ENCODE peak calls at places on chromosomes 3 and 15, in eight cellular contexts. L is left ventricle myocardium inferior; Z is brain microvascular endothelial cell; A is PC-9; S is CD8-positive, alpha-beta memory T cell; K is A673; U is heart left ventricle; I is PC-3. D is an unnamed sample. For H3K27me3, the result is how much of the 10 kb centered on the place peaks cover.

GRCh38 chr3:58691997-58692396 is 25.4 kb upstream of the FAM3D start:
- DNase-seq in L (no peak), Z (no peak), A (no peak), S (no peak), K (no peak), U (no peak), I (peak), D (no peak)

GRCh38 chr3:56251343-56251945 is 216.8 kb downstream of the ERC2 start:
- DNase-seq in L (no peak), Z (peak), A (peak), S (no peak), K (peak), U (peak), I (peak), D (no peak)

GRCh38 chr3:149813367-149814281 is 609 bp downstream of the RNF13 start:
- DNase-seq in L (no peak), Z (peak), A (peak), S (no peak), K (peak), U (no peak), I (peak), D (peak)

GRCh38 chr3:77513541-77513940 is 473.6 kb downstream of the ROBO2 start:
- DNase-seq in L (no peak), Z (no peak), A (no peak), S (no peak), K (no peak), U (no peak), I (no peak), D (no peak)

GRCh38 chr3:194009892-194010533 is 125.9 kb upstream of the HES1 start:
- DNase-seq in L (no peak), Z (no peak), A (no peak), S (no peak), K (no peak), U (no peak), I (no peak), D (no peak)

GRCh38 chr3:197298858-197299854 is 744 bp upstream of the DLG1 start:
- DNase-seq in L (peak), Z (no peak), A (peak), S (peak), K (no peak), U (peak), I (peak), D (peak)

GRCh38 chr3:100289339-100289738 is 28.5 kb downstream of the TBC1D23 start:
- DNase-seq in L (no peak), Z (peak), A (no peak), S (no peak), K (peak), U (no peak), I (no peak), D (no peak)

GRCh38 chr3:172746476-172746875 is 4.0 kb upstream of the ECT2 start:
- DNase-seq in L (no peak), Z (no peak), A (no peak), S (no peak), K (peak), U (no peak), I (peak), D (no peak)

GRCh38 chr15:31799711-31800321 is 230.5 kb upstream of the CHRNA7 start:
- DNase-seq in L (peak), Z (no peak), A (no peak), S (no peak), K (no peak), U (no peak), I (peak), D (no peak)

GRCh38 chr15:69972436-69972835 is 125.3 kb downstream of the TLE3 start:
- DNase-seq in L (no peak), Z (no peak), A (no peak), S (no peak), K (no peak), U (no peak), I (no peak), D (no peak)

GRCh38 chr3:84820906-84821305 is 137.9 kb upstream of the CADM2 start:
- DNase-seq in L (no peak), Z (no peak), A (no peak), S (no peak), K (no peak), U (no peak), I (peak), D (no peak)

GRCh38 chr3:34067442-34068130 is 269.2 kb downstream of the PDCD6IP start:
- DNase-seq in L (no peak), Z (no peak), A (no peak), S (no peak), K (no peak), U (no peak), I (no peak), D (no peak)

GRCh38 chr3:158097571-158098553 is 8.4 kb downstream of the SHOX2 start:
- DNase-seq in L (no peak), Z (peak), A (peak), S (peak), K (peak), U (no peak), I (peak), D (no peak)

DNA sequence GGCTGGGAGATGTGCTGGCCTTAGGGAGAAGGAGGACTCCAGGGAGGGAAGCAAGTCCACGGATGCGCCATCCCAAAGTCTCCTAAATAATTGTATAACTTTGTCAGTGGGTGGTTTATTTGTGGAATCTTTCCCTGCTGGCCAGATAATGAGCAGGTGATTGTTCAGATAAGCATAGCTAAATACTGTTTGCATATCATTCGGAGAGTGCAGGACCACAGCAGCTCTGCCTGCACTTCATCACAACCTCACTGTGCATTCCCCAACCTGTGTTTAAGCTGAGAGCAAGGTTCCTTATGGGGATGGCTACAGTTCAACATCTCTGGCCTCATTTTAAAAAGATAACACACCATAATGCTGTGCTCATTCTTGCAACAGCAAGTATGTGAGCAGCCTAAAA is 271.8 kb upstream of the RORA start:
- DNase-seq in L (no peak), Z (no peak), A (no peak), S (no peak), K (no peak), U (no peak), I (no peak), D (no peak)
- H3K27me3 ChIP-seq in L (half or more), Z (under half), A (under half), S (under half), K (under half), U (under half), I (under half), D (under half)

DNA sequence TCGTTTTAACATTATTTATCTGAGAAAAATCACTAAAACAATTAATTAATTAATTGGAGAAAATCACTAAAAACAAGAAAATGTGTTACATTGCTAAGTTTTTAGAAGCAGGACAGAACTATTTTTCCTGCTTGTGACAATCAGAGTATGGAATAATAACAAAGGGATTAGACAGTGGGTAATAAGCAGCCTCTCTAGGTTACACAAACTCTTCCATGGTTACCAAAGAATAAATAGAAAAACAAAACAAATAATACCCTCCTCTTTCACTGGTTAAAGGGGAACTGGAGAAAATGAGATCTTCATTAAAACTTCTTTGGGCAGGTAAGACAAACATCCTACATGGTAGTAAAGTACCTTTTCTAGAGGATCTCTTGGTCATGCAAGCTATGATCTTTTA is 2.4 kb upstream of the PLCH1 start:
- DNase-seq in L (no peak), Z (no peak), A (no peak), S (no peak), K (no peak), U (no peak), I (no peak), D (no peak)
- H3K27me3 ChIP-seq in L (under half), Z (under half), A (under half), S (under half), K (under half), U (under half), I (under half), D (under half)

GRCh38 chr3:14303336-14304100 is 98.9 kb upstream of the SLC6A6 start:
- DNase-seq in L (no peak), Z (no peak), A (no peak), S (no peak), K (no peak), U (no peak), I (no peak), D (no peak)

GRCh38 chr3:14306167-14306566 is 96.2 kb upstream of the SLC6A6 start:
- DNase-seq in L (no peak), Z (no peak), A (no peak), S (no peak), K (no peak), U (no peak), I (no peak), D (no peak)

GRCh38 chr3:14307953-14308352 is 94.5 kb upstream of the SLC6A6 start:
- DNase-seq in L (no peak), Z (no peak), A (no peak), S (no peak), K (no peak), U (no peak), I (no peak), D (no peak)

GRCh38 chr3:14304101-14305045 is 98.0 kb upstream of the SLC6A6 start:
- DNase-seq in L (no peak), Z (no peak), A (no peak), S (no peak), K (no peak), U (peak), I (no peak), D (no peak)

GRCh38 chr3:14305321-14305720 is 97.1 kb upstream of the SLC6A6 start:
- DNase-seq in L (no peak), Z (no peak), A (no peak), S (no peak), K (no peak), U (no peak), I (no peak), D (no peak)
- H3K27me3 ChIP-seq in L (half or more), Z (under half), A (under half), S (under half), K (under half), U (under half), I (half or more), D (under half)

GRCh38 chr15:66153549-66154415 is 99.8 kb downstream of the MEGF11 start:
- DNase-seq in L (no peak), Z (no peak), A (no peak), S (no peak), K (no peak), U (no peak), I (no peak), D (no peak)
- H3K27me3 ChIP-seq in L (half or more), Z (under half), A (under half), S (under half), K (half or more), U (under half), I (half or more), D (under half)

GRCh38 chr3:81829946-81830345 is 68.5 kb upstream of the GBE1 start:
- DNase-seq in L (no peak), Z (no peak), A (no peak), S (no peak), K (no peak), U (no peak), I (no peak), D (no peak)
- H3K27me3 ChIP-seq in L (under half), Z (under half), A (under half), S (under half), K (under half), U (under half), I (under half), D (under half)

GRCh38 chr15:45114076-45114750 is at the start of the genes DUOX2 and DUOXA2:
- DNase-seq in L (no peak), Z (no peak), A (no peak), S (peak), K (peak), U (no peak), I (no peak), D (no peak)

GRCh38 chr15:45115312-45115820 is 1.2 kb downstream of the DUOXA2 start:
- DNase-seq in L (no peak), Z (no peak), A (no peak), S (no peak), K (no peak), U (no peak), I (no peak), D (no peak)

GRCh38 chr15:45113380-45113990 is 487 bp downstream of the DUOX2 start:
- DNase-seq in L (no peak), Z (no peak), A (no peak), S (no peak), K (no peak), U (no peak), I (no peak), D (no peak)

GRCh38 chr15:45116006-45116481 is 1.9 kb downstream of the DUOXA2 start:
- DNase-seq in L (no peak), Z (no peak), A (no peak), S (no peak), K (no peak), U (no peak), I (no peak), D (no peak)

GRCh38 chr15:45114751-45115085 is 592 bp downstream of the DUOXA2 start:
- DNase-seq in L (no peak), Z (no peak), A (no peak), S (no peak), K (no peak), U (no peak), I (no peak), D (no peak)
- H3K27me3 ChIP-seq in L (half or more), Z (half or more), A (under half), S (half or more), K (under half), U (half or more), I (under half), D (under half)